ENCODE peak calls at places on chromosome 5, in four cellular contexts. One of them, this sample, is unnamed.

GRCh38 chr5:5235685-5236084 is 95.6 kb downstream of the ADAMTS16 start:
- DNase-seq in heart left ventricle: no peak
- DNase-seq in gastrocnemius medialis: no peak
- DNase-seq in IMR-90: no peak
- DNase-seq in this sample: no peak

GRCh38 chr5:89034588-89034987 is 151.6 kb upstream of the MEF2C start:
- DNase-seq in heart left ventricle: no peak
- DNase-seq in gastrocnemius medialis: no peak
- DNase-seq in IMR-90: peak
- DNase-seq in this sample: no peak

GRCh38 chr5:155406815-155407214 is 393.3 kb downstream of the KIF4B start:
- DNase-seq in heart left ventricle: no peak
- DNase-seq in gastrocnemius medialis: no peak
- DNase-seq in IMR-90: no peak
- DNase-seq in this sample: no peak

GRCh38 chr5:54446169-54446786 is 9.2 kb upstream of the HSPB3 start:
- DNase-seq in heart left ventricle: peak
- DNase-seq in gastrocnemius medialis: no peak
- DNase-seq in IMR-90: no peak
- DNase-seq in this sample: no peak

GRCh38 chr5:121572061-121572460 is 279.6 kb upstream of the FTMT start:
- DNase-seq in heart left ventricle: no peak
- DNase-seq in gastrocnemius medialis: no peak
- DNase-seq in IMR-90: no peak
- DNase-seq in this sample: no peak

GRCh38 chr5:157335534-157336422 is 69.9 kb downstream of the CYFIP2 start:
- DNase-seq in heart left ventricle: no peak
- DNase-seq in gastrocnemius medialis: no peak
- DNase-seq in IMR-90: peak
- DNase-seq in this sample: no peak

GRCh38 chr5:72427488-72428437 is 79.4 kb downstream of the ZNF366 start:
- DNase-seq in heart left ventricle: peak
- DNase-seq in gastrocnemius medialis: peak
- DNase-seq in IMR-90: peak
- DNase-seq in this sample: no peak

GRCh38 chr5:141634162-141634561 is 2.5 kb downstream of the HDAC3 start:
- DNase-seq in heart left ventricle: no peak
- DNase-seq in gastrocnemius medialis: no peak
- DNase-seq in IMR-90: no peak
- DNase-seq in this sample: no peak

GRCh38 chr5:140039561-140039960 is 3.5 kb downstream of the NRG2 start:
- DNase-seq in heart left ventricle: no peak
- DNase-seq in gastrocnemius medialis: peak
- DNase-seq in IMR-90: no peak
- DNase-seq in this sample: no peak

GRCh38 chr5:35626108-35626507 is 8.4 kb downstream of the SPEF2 start:
- DNase-seq in heart left ventricle: no peak
- DNase-seq in gastrocnemius medialis: no peak
- DNase-seq in IMR-90: peak
- DNase-seq in this sample: no peak

GRCh38 chr5:177455036-177455660 is 8.5 kb downstream of the PRR7 start:
- DNase-seq in heart left ventricle: peak
- DNase-seq in gastrocnemius medialis: peak
- DNase-seq in IMR-90: peak
- DNase-seq in this sample: no peak

GRCh38 chr5:34686762-34687268 is 30.7 kb downstream of the RAI14 start:
- DNase-seq in heart left ventricle: peak
- DNase-seq in gastrocnemius medialis: no peak
- DNase-seq in IMR-90: peak
- DNase-seq in this sample: no peak

GRCh38 chr5:56356121-56356875 is 123.2 kb upstream of the ANKRD55 start:
- DNase-seq in heart left ventricle: no peak
- DNase-seq in gastrocnemius medialis: no peak
- DNase-seq in IMR-90: peak
- DNase-seq in this sample: no peak

GRCh38 chr5:178429541-178430186 is 160.5 kb downstream of the COL23A1 start:
- DNase-seq in heart left ventricle: no peak
- DNase-seq in gastrocnemius medialis: no peak
- DNase-seq in IMR-90: no peak
- DNase-seq in this sample: no peak

GRCh38 chr5:138932171-138932810 is 57.2 kb upstream of the LRRTM2 start:
- DNase-seq in heart left ventricle: no peak
- DNase-seq in gastrocnemius medialis: no peak
- DNase-seq in IMR-90: no peak
- DNase-seq in this sample: no peak

GRCh38 chr5:135814254-135814653 is 20.2 kb upstream of the SLC25A48 start:
- DNase-seq in heart left ventricle: no peak
- DNase-seq in gastrocnemius medialis: no peak
- DNase-seq in IMR-90: no peak
- DNase-seq in this sample: no peak

GRCh38 chr5:17343675-17344074 is 126.2 kb downstream of the BASP1 start:
- DNase-seq in heart left ventricle: no peak
- DNase-seq in gastrocnemius medialis: no peak
- DNase-seq in IMR-90: peak
- DNase-seq in this sample: no peak

GRCh38 chr5:61586096-61587084 is 254.3 kb downstream of the ZSWIM6 start:
- DNase-seq in heart left ventricle: no peak
- DNase-seq in gastrocnemius medialis: no peak
- DNase-seq in IMR-90: no peak
- DNase-seq in this sample: no peak

GRCh38 chr5:144024601-144025000 is 145.9 kb downstream of the YIPF5 start:
- DNase-seq in heart left ventricle: no peak
- DNase-seq in gastrocnemius medialis: no peak
- DNase-seq in IMR-90: peak
- DNase-seq in this sample: no peak

GRCh38 chr5:154053468-154053867 is 14.7 kb downstream of the MFAP3 start:
- DNase-seq in heart left ventricle: no peak
- DNase-seq in gastrocnemius medialis: no peak
- DNase-seq in IMR-90: no peak
- DNase-seq in this sample: no peak

GRCh38 chr5:174789596-174789995 is 65.2 kb downstream of the MSX2 start:
- DNase-seq in heart left ventricle: no peak
- DNase-seq in gastrocnemius medialis: no peak
- DNase-seq in IMR-90: no peak
- DNase-seq in this sample: no peak

GRCh38 chr5:26009742-26010141 is 1028.6 kb downstream of the CDH9 start:
- DNase-seq in heart left ventricle: no peak
- DNase-seq in gastrocnemius medialis: no peak
- DNase-seq in IMR-90: no peak
- DNase-seq in this sample: no peak

GRCh38 chr5:155094455-155094854 is 80.9 kb downstream of the KIF4B start:
- DNase-seq in heart left ventricle: no peak
- DNase-seq in gastrocnemius medialis: no peak
- DNase-seq in IMR-90: no peak
- DNase-seq in this sample: no peak

GRCh38 chr5:115417076-115417475 is 120.6 kb upstream of the CCDC112 start:
- DNase-seq in heart left ventricle: no peak
- DNase-seq in gastrocnemius medialis: no peak
- DNase-seq in IMR-90: no peak
- DNase-seq in this sample: no peak

GRCh38 chr5:142015781-142016533 is 3.1 kb upstream of the GNPDA1 start:
- DNase-seq in heart left ventricle: peak
- DNase-seq in gastrocnemius medialis: no peak
- DNase-seq in IMR-90: peak
- DNase-seq in this sample: no peak

GRCh38 chr5:124677376-124677998 is 69.0 kb downstream of the ZNF608 start:
- DNase-seq in heart left ventricle: peak
- DNase-seq in gastrocnemius medialis: no peak
- DNase-seq in IMR-90: peak
- DNase-seq in this sample: no peak

GRCh38 chr5:76155536-76155935 is 72.4 kb downstream of the SV2C start:
- DNase-seq in heart left ventricle: no peak
- DNase-seq in gastrocnemius medialis: no peak
- DNase-seq in IMR-90: no peak
- DNase-seq in this sample: no peak

GRCh38 chr5:42991477-42992034 is 48.6 kb downstream of the ANXA2R start:
- DNase-seq in heart left ventricle: peak
- DNase-seq in gastrocnemius medialis: no peak
- DNase-seq in IMR-90: peak
- DNase-seq in this sample: no peak

GRCh38 chr5:125582358-125582757 is 835.9 kb upstream of the ZNF608 start:
- DNase-seq in heart left ventricle: no peak
- DNase-seq in gastrocnemius medialis: no peak
- DNase-seq in IMR-90: no peak
- DNase-seq in this sample: no peak

GRCh38 chr5:125835293-125836172 is 587.7 kb upstream of the GRAMD2B start:
- DNase-seq in heart left ventricle: peak
- DNase-seq in gastrocnemius medialis: no peak
- DNase-seq in IMR-90: peak
- DNase-seq in this sample: no peak

GRCh38 chr5:118529361-118530154 is 458.8 kb downstream of the DTWD2 start:
- DNase-seq in heart left ventricle: peak
- DNase-seq in gastrocnemius medialis: no peak
- DNase-seq in IMR-90: no peak
- DNase-seq in this sample: no peak

DNA sequence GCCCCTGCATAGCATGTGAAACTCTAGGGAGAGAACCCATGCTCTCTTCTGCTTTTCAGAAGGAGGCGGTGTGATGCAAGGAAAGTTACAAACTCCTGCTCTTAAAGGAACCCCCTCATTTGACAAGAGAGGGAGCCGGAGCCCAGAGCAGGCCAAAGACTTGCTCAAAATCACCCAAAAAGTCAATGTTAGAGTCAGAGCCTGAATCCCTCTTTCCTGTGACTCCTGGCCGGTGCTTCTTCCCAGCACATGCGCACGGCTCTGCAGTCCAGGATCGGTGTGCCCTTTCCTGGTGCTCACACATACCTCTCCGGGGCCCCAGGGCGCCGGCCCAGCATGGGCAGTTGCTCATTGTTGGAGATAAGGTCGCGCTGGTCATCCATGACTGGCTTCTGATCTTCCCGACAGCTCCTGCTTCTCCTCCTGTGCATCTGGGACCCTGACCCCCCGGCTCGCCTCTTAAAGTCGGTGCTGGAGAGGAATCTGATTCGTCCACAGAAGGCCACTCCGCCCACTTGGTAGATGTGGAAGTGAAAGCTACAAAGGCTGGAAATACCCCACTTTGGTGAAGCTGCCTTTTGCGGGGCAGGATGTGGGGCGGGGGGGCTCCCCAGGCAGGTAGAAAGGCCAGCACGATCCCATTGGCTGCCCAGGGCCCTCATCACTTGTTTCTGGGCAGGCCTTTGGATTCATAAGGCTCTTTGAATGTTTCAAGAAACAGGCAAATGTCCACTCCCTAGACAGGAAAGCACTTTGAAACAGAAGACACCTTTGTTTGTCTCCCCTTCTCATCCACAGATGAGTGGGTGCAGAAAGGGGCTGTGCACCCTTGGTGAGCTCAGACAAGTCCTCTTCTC is at the start of gene CD74:
- DNase-seq in heart left ventricle: peak
- DNase-seq in gastrocnemius medialis: peak
- DNase-seq in IMR-90: peak
- DNase-seq in this sample: peak
- H3K4me3 ChIP-seq in heart left ventricle: peak
- H3K4me3 ChIP-seq in gastrocnemius medialis: peak
- H3K4me3 ChIP-seq in IMR-90: no peak
- H3K4me3 ChIP-seq in this sample: peak

GRCh38 chr5:172768573-172769323 is 2.2 kb downstream of the DUSP1 start:
- DNase-seq in heart left ventricle: no peak
- DNase-seq in gastrocnemius medialis: peak
- DNase-seq in IMR-90: peak
- DNase-seq in this sample: no peak
- TF ChIP-seq POLR2A in heart left ventricle: peak
- TF ChIP-seq POLR2A in gastrocnemius medialis: no peak
- TF ChIP-seq POLR2A in IMR-90: no peak
- TF ChIP-seq POLR2A in this sample: peak

GRCh38 chr5:180424094-180424493 is 70.1 kb upstream of the CNOT6 start:
- DNase-seq in heart left ventricle: no peak
- DNase-seq in gastrocnemius medialis: no peak
- DNase-seq in IMR-90: no peak
- DNase-seq in this sample: no peak

GRCh38 chr5:180421672-180422071 is 68.5 kb upstream of the GFPT2 start:
- DNase-seq in heart left ventricle: no peak
- DNase-seq in gastrocnemius medialis: no peak
- DNase-seq in IMR-90: no peak
- DNase-seq in this sample: no peak

GRCh38 chr5:180423598-180423997 is 70.5 kb upstream of the GFPT2 start:
- DNase-seq in heart left ventricle: no peak
- DNase-seq in gastrocnemius medialis: no peak
- DNase-seq in IMR-90: no peak
- DNase-seq in this sample: no peak

GRCh38 chr5:180423133-180423532 is 70.0 kb upstream of the GFPT2 start:
- DNase-seq in heart left ventricle: no peak
- DNase-seq in gastrocnemius medialis: no peak
- DNase-seq in IMR-90: no peak
- DNase-seq in this sample: no peak
- TF ChIP-seq CTCF in heart left ventricle: no peak
- TF ChIP-seq CTCF in gastrocnemius medialis: no peak
- TF ChIP-seq CTCF in IMR-90: no peak
- TF ChIP-seq CTCF in this sample: no peak

GRCh38 chr5:1316941-1317340 is 22.1 kb upstream of the TERT start:
- DNase-seq in heart left ventricle: no peak
- DNase-seq in gastrocnemius medialis: no peak
- DNase-seq in IMR-90: no peak
- DNase-seq in this sample: no peak

GRCh38 chr5:1315018-1315708 is 20.3 kb upstream of the TERT start:
- DNase-seq in heart left ventricle: no peak
- DNase-seq in gastrocnemius medialis: no peak
- DNase-seq in IMR-90: no peak
- DNase-seq in this sample: no peak

GRCh38 chr5:1314564-1314982 is 19.7 kb upstream of the TERT start:
- DNase-seq in heart left ventricle: no peak
- DNase-seq in gastrocnemius medialis: no peak
- DNase-seq in IMR-90: no peak
- DNase-seq in this sample: no peak

GRCh38 chr5:1316588-1316902 is 21.7 kb upstream of the TERT start:
- DNase-seq in heart left ventricle: no peak
- DNase-seq in gastrocnemius medialis: no peak
- DNase-seq in IMR-90: no peak
- DNase-seq in this sample: no peak

DNA sequence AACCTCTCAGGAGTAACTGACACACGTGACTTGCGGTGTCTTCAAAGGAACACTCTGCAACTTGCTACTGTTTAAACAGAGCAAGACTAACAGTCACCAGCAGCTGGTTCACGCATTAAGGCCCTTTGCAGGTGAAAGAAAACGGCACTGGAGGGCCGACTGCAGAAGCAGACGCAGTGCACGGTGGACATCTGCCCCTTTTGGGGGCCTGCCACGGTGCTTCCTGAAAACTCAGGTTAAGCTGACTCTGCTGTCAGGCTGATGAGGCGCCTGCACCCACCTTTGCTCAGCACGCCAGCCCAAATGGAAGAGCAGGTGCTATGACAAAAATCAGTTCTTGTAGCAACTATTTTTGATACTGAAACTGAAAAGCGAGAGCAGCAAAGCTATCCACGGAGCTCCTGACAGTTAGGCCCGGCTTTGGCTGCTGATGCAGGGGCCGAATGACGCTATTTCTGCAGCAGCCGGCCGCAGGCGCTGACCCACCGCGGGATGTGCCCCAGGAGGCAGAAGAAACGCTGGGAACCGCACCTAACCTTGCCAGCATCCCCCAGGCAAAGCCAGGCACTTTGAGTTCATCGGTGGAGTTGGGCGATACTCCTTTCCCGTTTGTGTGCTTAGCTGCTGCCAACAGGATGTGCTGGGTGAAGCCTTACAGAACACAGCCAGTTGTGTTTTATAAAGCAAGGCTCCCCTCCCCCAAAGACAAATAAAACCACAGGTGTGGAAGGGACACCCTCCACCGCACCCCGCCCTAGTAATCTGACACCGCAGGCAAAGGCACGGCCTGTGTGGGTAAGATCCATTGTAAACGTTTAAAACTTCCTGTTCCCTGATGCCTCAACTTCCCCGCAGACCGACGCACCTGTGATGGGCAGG is 21.1 kb upstream of the TERT start:
- DNase-seq in heart left ventricle: no peak
- DNase-seq in gastrocnemius medialis: peak
- DNase-seq in IMR-90: no peak
- DNase-seq in this sample: no peak
- H3K4me3 ChIP-seq in heart left ventricle: no peak
- H3K4me3 ChIP-seq in gastrocnemius medialis: no peak
- H3K4me3 ChIP-seq in IMR-90: no peak
- H3K4me3 ChIP-seq in this sample: no peak

This sample was measured in esophagus squamous epithelium.